ENCODE peak calls at places on chromosomes 4 and X, in seven cellular contexts. One of them, this sample, is unnamed.

GRCh38 chr4:42066402-42066801 is 76.1 kb downstream of the SLC30A9 start:
- DNase-seq in HEK293T: no peak
- DNase-seq in WTC11: no peak
- DNase-seq in H1: no peak
- DNase-seq in K562: no peak
- DNase-seq in HepG2: no peak
- DNase-seq in GM12878: no peak
- DNase-seq in this sample: no peak

GRCh38 chr4:2830632-2831610 is 12.7 kb upstream of the ADD1 start:
- DNase-seq in HEK293T: no peak
- DNase-seq in WTC11: no peak
- DNase-seq in H1: no peak
- DNase-seq in K562: no peak
- DNase-seq in HepG2: no peak
- DNase-seq in GM12878: no peak
- DNase-seq in this sample: no peak

GRCh38 chrX:139905041-139905440 is 27.8 kb downstream of the ATP11C start:
- DNase-seq in HEK293T: no peak
- DNase-seq in WTC11: no peak
- DNase-seq in H1: no peak
- DNase-seq in K562: no peak
- DNase-seq in HepG2: no peak
- DNase-seq in GM12878: no peak
- DNase-seq in this sample: no peak

GRCh38 chr4:125389713-125390112 is 75.0 kb downstream of the FAT4 start:
- DNase-seq in HEK293T: no peak
- DNase-seq in WTC11: no peak
- DNase-seq in H1: no peak
- DNase-seq in K562: no peak
- DNase-seq in HepG2: no peak
- DNase-seq in GM12878: no peak
- DNase-seq in this sample: no peak

GRCh38 chr4:57425610-57426009 is 315.4 kb upstream of the IGFBP7 start:
- DNase-seq in HEK293T: no peak
- DNase-seq in WTC11: no peak
- DNase-seq in H1: no peak
- DNase-seq in K562: no peak
- DNase-seq in HepG2: no peak
- DNase-seq in GM12878: no peak
- DNase-seq in this sample: no peak

GRCh38 chrX:117982702-117983392 is 133.8 kb downstream of the KLHL13 start:
- DNase-seq in HEK293T: no peak
- DNase-seq in WTC11: no peak
- DNase-seq in H1: no peak
- DNase-seq in K562: no peak
- DNase-seq in HepG2: no peak
- DNase-seq in GM12878: no peak
- DNase-seq in this sample: no peak

GRCh38 chr4:23614284-23614892 is 275.5 kb downstream of the PPARGC1A start:
- DNase-seq in HEK293T: peak
- DNase-seq in WTC11: no peak
- DNase-seq in H1: peak
- DNase-seq in K562: no peak
- DNase-seq in HepG2: peak
- DNase-seq in GM12878: no peak
- DNase-seq in this sample: no peak

GRCh38 chrX:138018145-138018799 is 452.3 kb downstream of the ZIC3 start:
- DNase-seq in HEK293T: no peak
- DNase-seq in WTC11: no peak
- DNase-seq in H1: no peak
- DNase-seq in K562: no peak
- DNase-seq in HepG2: no peak
- DNase-seq in GM12878: no peak
- DNase-seq in this sample: no peak

GRCh38 chr4:142405021-142405991 is 440.8 kb downstream of the INPP4B start:
- DNase-seq in HEK293T: peak
- DNase-seq in WTC11: no peak
- DNase-seq in H1: no peak
- DNase-seq in K562: no peak
- DNase-seq in HepG2: no peak
- DNase-seq in GM12878: peak
- DNase-seq in this sample: no peak

GRCh38 chr4:142402925-142403324 is 443.2 kb downstream of the INPP4B start:
- DNase-seq in HEK293T: no peak
- DNase-seq in WTC11: no peak
- DNase-seq in H1: no peak
- DNase-seq in K562: no peak
- DNase-seq in HepG2: no peak
- DNase-seq in GM12878: no peak
- DNase-seq in this sample: no peak

GRCh38 chr4:142404191-142404611 is 441.9 kb downstream of the INPP4B start:
- DNase-seq in HEK293T: no peak
- DNase-seq in WTC11: no peak
- DNase-seq in H1: no peak
- DNase-seq in K562: no peak
- DNase-seq in HepG2: no peak
- DNase-seq in GM12878: no peak
- DNase-seq in this sample: peak

GRCh38 chr4:142406051-142406549 is 440.0 kb downstream of the INPP4B start:
- DNase-seq in HEK293T: peak
- DNase-seq in WTC11: no peak
- DNase-seq in H1: no peak
- DNase-seq in K562: no peak
- DNase-seq in HepG2: no peak
- DNase-seq in GM12878: peak
- DNase-seq in this sample: no peak

DNA sequence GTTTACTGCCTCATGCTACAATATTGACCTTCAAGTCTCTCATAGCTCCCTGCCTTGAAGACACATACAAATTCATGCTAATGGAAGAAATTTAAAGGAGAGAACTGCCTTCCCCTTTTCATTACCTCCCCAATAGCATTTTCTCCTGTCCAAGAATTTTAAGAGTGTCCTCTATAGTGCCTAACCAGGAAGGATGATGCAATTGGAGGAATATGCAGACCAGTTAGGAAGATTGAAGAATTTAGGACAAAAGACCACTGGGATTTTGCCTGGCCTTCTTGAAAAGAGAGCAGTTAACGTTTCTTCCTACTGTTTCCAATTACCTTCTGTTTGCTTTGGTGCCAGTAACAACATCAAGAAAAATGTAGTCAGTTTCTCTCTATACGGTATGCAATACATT is 443.9 kb downstream of the INPP4B start:
- DNase-seq in HEK293T: no peak
- DNase-seq in WTC11: no peak
- DNase-seq in H1: no peak
- DNase-seq in K562: no peak
- DNase-seq in HepG2: no peak
- DNase-seq in GM12878: no peak
- DNase-seq in this sample: no peak
- TF ChIP-seq SP1 in HEK293T: no peak
- TF ChIP-seq SP1 in WTC11: no peak
- TF ChIP-seq SP1 in H1: no peak
- TF ChIP-seq SP1 in K562: no peak
- TF ChIP-seq SP1 in HepG2: no peak
- TF ChIP-seq SP1 in GM12878: no peak
- TF ChIP-seq SP1 in this sample: no peak

DNA sequence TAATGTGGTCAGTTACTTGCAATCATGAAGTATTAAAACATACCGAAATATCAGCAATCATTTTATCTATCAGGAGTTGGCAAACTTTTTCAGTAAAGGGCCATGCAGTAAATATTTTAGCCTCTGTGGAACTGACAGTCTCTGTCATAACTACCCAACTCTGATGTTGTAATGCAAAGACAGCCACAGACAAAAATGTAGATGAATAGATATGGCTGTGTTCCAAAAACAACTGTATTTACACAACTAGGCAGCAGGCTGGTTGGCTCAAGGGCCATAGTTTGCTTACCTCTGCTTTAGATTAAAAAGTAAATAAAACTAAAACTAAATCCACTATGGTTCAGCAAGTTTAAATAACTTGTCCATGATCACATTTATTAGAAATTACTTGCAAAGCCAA is 200.1 kb downstream of the HS3ST1 start:
- DNase-seq in HEK293T: no peak
- DNase-seq in WTC11: no peak
- DNase-seq in H1: no peak
- DNase-seq in K562: no peak
- DNase-seq in HepG2: no peak
- DNase-seq in GM12878: no peak
- DNase-seq in this sample: no peak
- TF ChIP-seq SP1 in HEK293T: no peak
- TF ChIP-seq SP1 in WTC11: no peak
- TF ChIP-seq SP1 in H1: no peak
- TF ChIP-seq SP1 in K562: no peak
- TF ChIP-seq SP1 in HepG2: no peak
- TF ChIP-seq SP1 in GM12878: no peak
- TF ChIP-seq SP1 in this sample: no peak

DNA sequence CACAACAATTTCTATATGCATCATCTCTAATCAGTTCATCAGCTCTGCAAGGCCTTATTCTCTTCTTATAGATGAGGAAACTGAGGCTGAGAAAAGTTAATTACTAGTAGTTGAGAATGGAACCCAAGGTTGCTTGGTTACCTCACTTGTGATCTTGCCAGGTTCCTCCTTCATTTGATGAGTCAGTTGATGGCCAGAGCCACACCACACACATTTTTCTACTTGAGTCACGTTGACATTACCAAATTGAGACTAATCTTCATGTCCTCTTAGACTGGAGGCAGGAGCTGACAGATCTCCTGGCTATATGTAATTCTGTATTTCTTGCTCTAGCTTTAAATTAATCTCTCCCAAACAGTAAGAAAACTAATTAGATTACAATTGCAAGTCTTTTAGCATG is 428.4 kb downstream of the AFF2 start:
- DNase-seq in HEK293T: no peak
- DNase-seq in WTC11: no peak
- DNase-seq in H1: no peak
- DNase-seq in K562: no peak
- DNase-seq in HepG2: no peak
- DNase-seq in GM12878: no peak
- DNase-seq in this sample: no peak
- TF ChIP-seq SP1 in HEK293T: no peak
- TF ChIP-seq SP1 in WTC11: no peak
- TF ChIP-seq SP1 in H1: no peak
- TF ChIP-seq SP1 in K562: no peak
- TF ChIP-seq SP1 in HepG2: no peak
- TF ChIP-seq SP1 in GM12878: no peak
- TF ChIP-seq SP1 in this sample: no peak

DNA sequence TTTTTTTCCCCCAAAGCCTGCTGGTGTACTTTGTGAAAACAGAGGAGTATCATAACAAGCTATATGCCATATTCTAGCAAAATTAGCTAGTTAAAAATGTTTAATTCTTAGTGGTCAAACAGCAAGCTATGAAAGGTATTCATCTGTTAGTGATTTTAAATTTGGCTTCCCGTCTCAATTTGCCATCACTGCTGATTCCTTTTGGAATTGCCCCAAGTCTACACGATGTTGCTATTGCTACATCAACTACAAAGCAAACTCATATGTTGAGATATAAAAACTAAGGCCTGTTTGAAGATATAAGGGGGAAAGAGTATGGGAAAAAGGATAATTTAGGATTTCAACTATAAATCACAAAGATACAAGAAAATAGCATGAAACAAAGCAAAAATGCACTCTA is 146.1 kb downstream of the COL25A1 start:
- DNase-seq in HEK293T: no peak
- DNase-seq in WTC11: no peak
- DNase-seq in H1: no peak
- DNase-seq in K562: no peak
- DNase-seq in HepG2: no peak
- DNase-seq in GM12878: no peak
- DNase-seq in this sample: no peak
- TF ChIP-seq SP1 in HEK293T: no peak
- TF ChIP-seq SP1 in WTC11: no peak
- TF ChIP-seq SP1 in H1: no peak
- TF ChIP-seq SP1 in K562: no peak
- TF ChIP-seq SP1 in HepG2: no peak
- TF ChIP-seq SP1 in GM12878: no peak
- TF ChIP-seq SP1 in this sample: no peak

DNA sequence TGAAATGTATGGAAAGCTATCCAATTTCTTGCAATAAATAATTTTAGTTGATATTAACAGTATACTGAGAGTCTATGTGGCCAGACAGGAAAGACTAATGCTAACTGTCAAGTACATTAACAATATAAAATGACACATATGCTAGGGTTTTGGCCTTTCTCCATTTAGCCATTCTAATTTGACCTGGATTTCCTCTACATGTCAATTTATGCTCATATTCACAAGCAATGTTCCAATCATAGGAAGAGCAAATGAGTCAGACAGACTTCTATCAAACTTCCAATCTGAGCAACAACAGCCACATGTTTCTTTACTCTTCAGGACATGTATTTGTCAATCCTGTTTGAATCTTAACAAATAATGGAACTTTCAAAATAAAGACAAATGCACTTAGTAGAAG is 53.6 kb downstream of the CORIN start:
- DNase-seq in HEK293T: no peak
- DNase-seq in WTC11: no peak
- DNase-seq in H1: no peak
- DNase-seq in K562: no peak
- DNase-seq in HepG2: no peak
- DNase-seq in GM12878: no peak
- DNase-seq in this sample: no peak
- TF ChIP-seq SP1 in HEK293T: no peak
- TF ChIP-seq SP1 in WTC11: no peak
- TF ChIP-seq SP1 in H1: no peak
- TF ChIP-seq SP1 in K562: no peak
- TF ChIP-seq SP1 in HepG2: no peak
- TF ChIP-seq SP1 in GM12878: no peak
- TF ChIP-seq SP1 in this sample: no peak

DNA sequence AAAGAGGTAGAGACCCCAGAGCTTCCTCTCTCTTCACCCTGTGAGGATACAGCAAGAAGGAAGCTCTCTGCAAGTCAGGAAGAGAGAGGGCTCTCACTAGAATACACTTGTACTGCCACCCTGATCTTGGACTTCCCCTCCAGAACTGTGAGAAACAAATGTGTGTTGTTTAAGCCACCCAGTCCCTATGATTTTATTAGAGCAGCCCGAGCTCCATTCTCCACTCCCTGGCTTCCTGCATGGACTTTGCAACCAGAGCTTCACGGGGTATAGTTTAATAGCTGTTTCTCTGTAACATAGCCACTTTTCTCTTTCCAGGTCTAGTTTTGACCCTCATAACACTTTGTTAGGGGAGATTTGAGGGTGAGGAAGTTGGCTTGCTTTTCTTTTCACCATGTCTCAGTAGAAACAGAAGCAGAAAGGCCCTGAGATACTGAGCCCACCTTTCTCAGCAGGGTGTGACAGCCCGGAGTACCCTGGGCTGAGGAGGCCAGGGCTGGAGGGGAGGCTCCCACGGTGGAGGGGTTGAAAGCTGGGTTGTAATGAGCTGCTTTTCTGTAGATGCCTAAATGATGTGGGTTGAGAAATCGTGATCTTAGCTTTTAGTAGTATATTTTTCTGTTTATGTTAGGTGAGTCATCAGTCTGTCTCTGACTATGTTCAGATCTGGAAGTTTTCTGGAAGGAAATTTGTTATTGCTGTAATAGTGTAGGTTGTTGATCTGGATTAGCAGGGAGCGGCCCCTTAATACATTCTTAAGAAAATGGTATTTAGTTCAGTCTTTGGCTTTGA is 118.6 kb downstream of the PTTG2 start:
- DNase-seq in HEK293T: no peak
- DNase-seq in WTC11: no peak
- DNase-seq in H1: no peak
- DNase-seq in K562: no peak
- DNase-seq in HepG2: peak
- DNase-seq in GM12878: no peak
- DNase-seq in this sample: no peak
- TF ChIP-seq SP1 in HEK293T: no peak
- TF ChIP-seq SP1 in WTC11: no peak
- TF ChIP-seq SP1 in H1: no peak
- TF ChIP-seq SP1 in K562: no peak
- TF ChIP-seq SP1 in HepG2: no peak
- TF ChIP-seq SP1 in GM12878: no peak
- TF ChIP-seq SP1 in this sample: no peak

This sample was measured in HCT116.